ENCODE peak calls at places on chromosomes 5 and 9, in four cellular contexts. One of them, this sample, is unnamed. For H3K4me1, the result is how much of the 10 kb centered on the place peaks cover.

GRCh38 chr5:54985301-54986268 is at the start of gene ESM1:
- DNase-seq in neural progenitor cell: no peak
- DNase-seq in cardiac muscle cell: no peak
- DNase-seq in Peyer's patch: no peak
- DNase-seq in this sample: no peak

GRCh38 chr5:122311888-122312669 is at the start of gene SNCAIP:
- DNase-seq in cardiac muscle cell: peak
- DNase-seq in neural progenitor cell: peak
- DNase-seq in Peyer's patch: no peak
- DNase-seq in this sample: no peak

GRCh38 chr5:464446-464842 is 21.5 kb downstream of the EXOC3 start:
- DNase-seq in neural progenitor cell: no peak
- DNase-seq in Peyer's patch: no peak
- DNase-seq in cardiac muscle cell: no peak
- DNase-seq in this sample: no peak

GRCh38 chr5:157608972-157609565 is 33.5 kb upstream of the ADAM19 start:
- DNase-seq in cardiac muscle cell: no peak
- DNase-seq in neural progenitor cell: no peak
- DNase-seq in Peyer's patch: no peak
- DNase-seq in this sample: no peak

GRCh38 chr9:137064027-137064879 is 6.1 kb downstream of the SAPCD2 start:
- DNase-seq in Peyer's patch: peak
- DNase-seq in cardiac muscle cell: peak
- DNase-seq in neural progenitor cell: peak
- DNase-seq in this sample: no peak

GRCh38 chr5:14190194-14191164 is 47.3 kb downstream of the TRIO start:
- DNase-seq in cardiac muscle cell: no peak
- DNase-seq in Peyer's patch: no peak
- DNase-seq in neural progenitor cell: no peak
- DNase-seq in this sample: no peak

GRCh38 chr5:125140855-125141254 is 394.4 kb upstream of the ZNF608 start:
- DNase-seq in cardiac muscle cell: no peak
- DNase-seq in neural progenitor cell: peak
- DNase-seq in Peyer's patch: no peak
- DNase-seq in this sample: no peak

GRCh38 chr5:43043400-43043756 is 3.3 kb upstream of the ANXA2R start:
- DNase-seq in cardiac muscle cell: no peak
- DNase-seq in Peyer's patch: no peak
- DNase-seq in neural progenitor cell: no peak
- DNase-seq in this sample: no peak

GRCh38 chr9:101387871-101388506 is 3.2 kb upstream of the BAAT start:
- DNase-seq in neural progenitor cell: peak
- DNase-seq in Peyer's patch: no peak
- DNase-seq in cardiac muscle cell: peak
- DNase-seq in this sample: no peak

DNA sequence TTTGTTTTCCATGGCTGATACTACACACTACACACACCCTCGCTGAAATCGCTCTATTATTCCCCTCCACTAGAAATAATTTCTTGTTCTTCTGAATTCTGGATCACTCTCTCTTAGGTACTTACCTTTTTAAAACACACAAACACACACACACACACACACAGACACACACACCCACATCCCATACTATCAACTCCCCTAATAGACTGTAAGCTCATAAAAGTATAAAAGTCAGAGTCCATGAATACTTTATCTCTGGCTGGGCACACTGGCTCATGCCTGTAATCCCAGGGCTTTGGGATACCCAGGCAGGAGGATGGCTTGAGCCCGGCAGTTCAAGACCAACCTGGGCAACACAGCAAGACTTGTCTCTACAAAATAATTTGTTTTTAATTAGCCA is 11.1 kb downstream of the STRBP start:
- DNase-seq in neural progenitor cell: no peak
- DNase-seq in Peyer's patch: no peak
- DNase-seq in cardiac muscle cell: no peak
- DNase-seq in this sample: no peak
- H3K4me1 ChIP-seq in neural progenitor cell: under half
- H3K4me1 ChIP-seq in Peyer's patch: under half
- H3K4me1 ChIP-seq in cardiac muscle cell: under half
- H3K4me1 ChIP-seq in this sample: under half

GRCh38 chr5:52837068-52837467 is 49.4 kb downstream of the ITGA1 start:
- DNase-seq in Peyer's patch: no peak
- DNase-seq in cardiac muscle cell: no peak
- DNase-seq in neural progenitor cell: peak
- DNase-seq in this sample: no peak
- TF ChIP-seq CTCF in Peyer's patch: no peak
- TF ChIP-seq CTCF in cardiac muscle cell: peak
- TF ChIP-seq CTCF in neural progenitor cell: no peak
- TF ChIP-seq CTCF in this sample: no peak

GRCh38 chr5:1788828-1789227 is 10.8 kb downstream of the MRPL36 start:
- DNase-seq in neural progenitor cell: peak
- DNase-seq in cardiac muscle cell: no peak
- DNase-seq in Peyer's patch: no peak
- DNase-seq in this sample: no peak
- H3K4me1 ChIP-seq in neural progenitor cell: under half
- H3K4me1 ChIP-seq in cardiac muscle cell: under half
- H3K4me1 ChIP-seq in Peyer's patch: under half
- H3K4me1 ChIP-seq in this sample: half or more

GRCh38 chr9:91949946-91950664 is at the start of gene ROR2:
- DNase-seq in Peyer's patch: no peak
- DNase-seq in neural progenitor cell: peak
- DNase-seq in cardiac muscle cell: peak
- DNase-seq in this sample: peak

GRCh38 chr9:91953723-91954122 is 3.7 kb upstream of the ROR2 start:
- DNase-seq in cardiac muscle cell: no peak
- DNase-seq in Peyer's patch: no peak
- DNase-seq in neural progenitor cell: no peak
- DNase-seq in this sample: no peak

GRCh38 chr9:91951944-91952520 is 2.0 kb upstream of the ROR2 start:
- DNase-seq in Peyer's patch: no peak
- DNase-seq in cardiac muscle cell: no peak
- DNase-seq in neural progenitor cell: no peak
- DNase-seq in this sample: no peak

GRCh38 chr9:91958179-91958578 is 8.2 kb upstream of the ROR2 start:
- DNase-seq in cardiac muscle cell: no peak
- DNase-seq in Peyer's patch: no peak
- DNase-seq in neural progenitor cell: no peak
- DNase-seq in this sample: no peak

GRCh38 chr9:91954841-91955471 is 4.9 kb upstream of the ROR2 start:
- DNase-seq in Peyer's patch: no peak
- DNase-seq in cardiac muscle cell: peak
- DNase-seq in neural progenitor cell: peak
- DNase-seq in this sample: no peak
- TF ChIP-seq CTCF in Peyer's patch: no peak
- TF ChIP-seq CTCF in cardiac muscle cell: peak
- TF ChIP-seq CTCF in neural progenitor cell: peak
- TF ChIP-seq CTCF in this sample: no peak

GRCh38 chr9:89605181-89606048 is 603 bp downstream of the GADD45G start:
- DNase-seq in Peyer's patch: peak
- DNase-seq in cardiac muscle cell: peak
- DNase-seq in neural progenitor cell: peak
- DNase-seq in this sample: peak
- H3K4me1 ChIP-seq in Peyer's patch: under half
- H3K4me1 ChIP-seq in cardiac muscle cell: under half
- H3K4me1 ChIP-seq in neural progenitor cell: under half
- H3K4me1 ChIP-seq in this sample: under half

DNA sequence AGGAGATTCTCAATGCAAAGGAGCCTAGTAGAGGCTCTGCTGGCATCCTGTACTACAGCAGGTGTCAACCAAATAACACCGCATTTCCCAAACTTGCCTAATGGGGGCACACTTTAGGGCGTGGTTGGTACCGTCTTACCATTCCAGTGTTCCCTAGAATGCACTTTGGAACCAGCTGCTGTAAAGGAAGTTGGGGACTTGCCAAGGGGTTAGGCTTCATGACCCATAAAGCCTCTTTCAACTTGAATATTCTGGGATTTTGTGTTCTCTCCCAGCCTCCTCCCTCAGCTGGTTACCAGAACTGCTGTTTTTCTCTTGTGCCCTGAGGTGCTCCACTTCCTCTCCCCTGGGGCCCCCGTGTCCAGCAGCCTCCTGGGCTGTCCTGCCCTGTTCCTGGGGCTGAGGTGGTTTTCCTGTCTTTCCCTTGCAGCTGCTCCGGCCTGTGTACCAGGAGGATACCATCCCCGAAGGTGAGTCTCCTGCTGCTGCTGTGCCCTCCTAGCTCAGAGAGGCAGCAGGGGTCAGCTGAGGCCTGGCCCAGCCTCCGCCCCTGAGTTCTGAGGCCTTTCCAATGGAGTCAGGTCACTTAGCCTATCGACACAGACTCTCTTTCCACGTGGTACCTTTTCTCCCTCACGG is 44.7 kb downstream of the RGS3 start:
- DNase-seq in Peyer's patch: no peak
- DNase-seq in cardiac muscle cell: no peak
- DNase-seq in neural progenitor cell: no peak
- DNase-seq in this sample: no peak
- TF ChIP-seq CTCF in Peyer's patch: no peak
- TF ChIP-seq CTCF in cardiac muscle cell: no peak
- TF ChIP-seq CTCF in neural progenitor cell: peak
- TF ChIP-seq CTCF in this sample: no peak

GRCh38 chr9:6766606-6767005 is 8.8 kb downstream of the KDM4C start:
- DNase-seq in Peyer's patch: no peak
- DNase-seq in cardiac muscle cell: no peak
- DNase-seq in neural progenitor cell: peak
- DNase-seq in this sample: no peak

GRCh38 chr9:6761306-6761705 is 3.5 kb downstream of the KDM4C start:
- DNase-seq in neural progenitor cell: no peak
- DNase-seq in Peyer's patch: no peak
- DNase-seq in cardiac muscle cell: no peak
- DNase-seq in this sample: no peak

GRCh38 chr9:6763244-6763643 is 5.5 kb downstream of the KDM4C start:
- DNase-seq in cardiac muscle cell: no peak
- DNase-seq in Peyer's patch: no peak
- DNase-seq in neural progenitor cell: no peak
- DNase-seq in this sample: no peak

GRCh38 chr9:6765396-6765795 is 7.6 kb downstream of the KDM4C start:
- DNase-seq in neural progenitor cell: no peak
- DNase-seq in Peyer's patch: no peak
- DNase-seq in cardiac muscle cell: no peak
- DNase-seq in this sample: no peak

DNA sequence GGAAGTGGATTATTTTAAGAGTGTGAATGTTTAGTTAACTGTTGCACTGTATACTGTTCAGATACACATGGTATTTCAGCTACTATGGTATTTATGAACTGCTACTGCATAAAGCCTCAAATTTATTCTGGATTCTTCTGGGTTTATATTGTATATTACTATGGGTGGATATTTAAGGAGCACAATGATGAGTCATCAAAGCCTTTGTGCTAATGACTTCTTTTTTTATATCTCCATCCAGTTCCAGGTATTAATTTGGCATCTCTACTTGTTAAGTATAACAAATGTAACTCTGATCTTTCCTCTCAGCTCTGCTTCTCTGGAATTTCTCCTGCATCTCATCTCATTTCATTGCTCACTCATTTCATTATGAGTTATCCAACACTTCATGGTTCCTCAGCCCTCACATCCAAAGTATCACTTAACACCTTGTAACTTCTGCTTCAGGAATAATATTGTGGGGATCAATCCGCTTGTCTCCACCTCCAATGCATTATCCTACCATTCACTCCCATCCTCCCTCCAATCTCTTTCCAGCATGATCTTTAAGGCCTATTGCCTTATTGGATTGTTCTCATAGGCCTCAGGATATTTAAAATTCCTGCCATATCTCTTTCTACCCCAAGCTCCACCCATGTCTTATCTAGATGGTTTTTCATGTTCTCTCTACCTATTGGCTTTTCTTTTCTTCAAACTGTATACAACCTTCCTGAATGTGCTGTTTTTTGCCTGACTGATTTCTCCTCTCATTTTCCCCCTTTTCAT is 7.0 kb downstream of the KDM4C start:
- DNase-seq in cardiac muscle cell: no peak
- DNase-seq in neural progenitor cell: no peak
- DNase-seq in Peyer's patch: no peak
- DNase-seq in this sample: no peak
- H3K4me1 ChIP-seq in cardiac muscle cell: under half
- H3K4me1 ChIP-seq in neural progenitor cell: under half
- H3K4me1 ChIP-seq in Peyer's patch: under half
- H3K4me1 ChIP-seq in this sample: under half

GRCh38 chr9:3951266-3951665 is 348.6 kb downstream of the GLIS3 start:
- DNase-seq in cardiac muscle cell: no peak
- DNase-seq in neural progenitor cell: no peak
- DNase-seq in Peyer's patch: no peak
- DNase-seq in this sample: no peak

GRCh38 chr9:3949744-3950143 is 350.1 kb downstream of the GLIS3 start:
- DNase-seq in Peyer's patch: no peak
- DNase-seq in neural progenitor cell: no peak
- DNase-seq in cardiac muscle cell: no peak
- DNase-seq in this sample: no peak

GRCh38 chr9:3946840-3947239 is 353.0 kb downstream of the GLIS3 start:
- DNase-seq in cardiac muscle cell: no peak
- DNase-seq in neural progenitor cell: no peak
- DNase-seq in Peyer's patch: no peak
- DNase-seq in this sample: no peak

GRCh38 chr9:3954228-3954949 is 345.5 kb downstream of the GLIS3 start:
- DNase-seq in Peyer's patch: no peak
- DNase-seq in cardiac muscle cell: no peak
- DNase-seq in neural progenitor cell: peak
- DNase-seq in this sample: no peak

DNA sequence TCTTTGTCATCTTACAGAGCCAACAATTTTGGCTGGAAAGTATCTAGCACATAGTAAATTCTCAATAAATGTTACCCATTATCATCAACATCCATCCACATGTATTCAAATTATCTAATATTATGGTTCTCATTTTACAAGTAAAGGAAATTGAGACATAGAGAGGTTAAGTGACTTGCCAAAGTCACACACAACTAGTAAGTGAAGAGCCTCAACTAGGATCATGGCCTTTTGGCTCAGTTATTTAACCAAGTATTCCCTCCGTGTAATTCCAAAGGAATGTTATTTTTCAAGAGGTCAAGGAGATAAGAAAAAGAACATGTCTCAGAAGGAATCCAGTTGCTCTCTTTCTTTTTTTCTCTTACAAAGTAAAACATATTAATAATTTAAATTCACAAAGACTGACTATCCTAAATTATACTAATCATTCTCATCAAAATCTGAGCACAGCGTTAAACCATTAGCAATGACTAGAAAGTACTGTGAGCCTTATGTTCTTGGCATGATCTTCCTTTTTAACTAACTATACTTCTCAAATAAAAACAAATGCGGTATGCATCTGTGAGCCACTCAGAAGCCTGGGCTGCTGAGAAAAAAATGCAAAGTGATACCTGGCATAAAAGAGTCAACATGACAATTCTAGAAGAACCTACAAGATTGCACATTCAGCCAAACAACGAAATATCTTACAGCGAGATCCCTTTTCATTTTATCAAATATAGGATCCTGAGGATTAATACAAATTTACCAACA is 350.9 kb downstream of the GLIS3 start:
- DNase-seq in cardiac muscle cell: no peak
- DNase-seq in Peyer's patch: no peak
- DNase-seq in neural progenitor cell: no peak
- DNase-seq in this sample: no peak
- TF ChIP-seq CTCF in cardiac muscle cell: no peak
- TF ChIP-seq CTCF in Peyer's patch: no peak
- TF ChIP-seq CTCF in neural progenitor cell: no peak
- TF ChIP-seq CTCF in this sample: no peak

This sample was measured in CD8-positive, alpha-beta T cell.